ENCODE peak calls at places on chromosomes 13 and 19, in four cellular contexts. One of them, this sample, is unnamed.

GRCh38 chr19:31991984-31992655 is 353.3 kb upstream of the ZNF507 start:
- DNase-seq in lower leg skin: no peak
- DNase-seq in anterior cingulate cortex: no peak
- DNase-seq in HCEC 1CT: no peak
- DNase-seq in this sample: no peak

GRCh38 chr13:58300224-58300623 is 668.7 kb downstream of the PCDH17 start:
- DNase-seq in lower leg skin: no peak
- DNase-seq in anterior cingulate cortex: no peak
- DNase-seq in HCEC 1CT: no peak
- DNase-seq in this sample: no peak

GRCh38 chr13:91108315-91108714 is 239.2 kb upstream of the MIR17HG start:
- DNase-seq in lower leg skin: no peak
- DNase-seq in anterior cingulate cortex: no peak
- DNase-seq in HCEC 1CT: no peak
- DNase-seq in this sample: no peak

GRCh38 chr13:112859817-112860190 is 109.2 kb upstream of the MCF2L start:
- DNase-seq in lower leg skin: no peak
- DNase-seq in anterior cingulate cortex: no peak
- DNase-seq in HCEC 1CT: peak; percentile 22
- DNase-seq in this sample: peak; percentile 53

GRCh38 chr13:101795460-101795859 is 343.0 kb downstream of the ITGBL1 start:
- DNase-seq in lower leg skin: no peak
- DNase-seq in anterior cingulate cortex: no peak
- DNase-seq in HCEC 1CT: no peak
- DNase-seq in this sample: no peak

GRCh38 chr13:30132623-30133553 is 174.5 kb downstream of the KATNAL1 start:
- DNase-seq in lower leg skin: peak; percentile 97
- DNase-seq in anterior cingulate cortex: peak; percentile 96
- DNase-seq in HCEC 1CT: peak; percentile 82
- DNase-seq in this sample: peak; percentile 96

GRCh38 chr13:35716644-35717170 is 240.2 kb upstream of the MAB21L1 start:
- DNase-seq in lower leg skin: no peak
- DNase-seq in anterior cingulate cortex: no peak
- DNase-seq in HCEC 1CT: no peak
- DNase-seq in this sample: no peak

GRCh38 chr19:18193388-18194207 is 580 bp downstream of the MPV17L2 start:
- DNase-seq in lower leg skin: no peak
- DNase-seq in anterior cingulate cortex: no peak
- DNase-seq in HCEC 1CT: no peak
- DNase-seq in this sample: no peak

GRCh38 chr19:35751839-35752745 is 3.7 kb downstream of the LIN37 start:
- DNase-seq in lower leg skin: no peak
- DNase-seq in anterior cingulate cortex: no peak
- DNase-seq in HCEC 1CT: no peak
- DNase-seq in this sample: no peak

GRCh38 chr13:95226932-95227718 is 74.1 kb downstream of the ABCC4 start:
- DNase-seq in lower leg skin: no peak
- DNase-seq in anterior cingulate cortex: no peak
- DNase-seq in HCEC 1CT: no peak
- DNase-seq in this sample: no peak

GRCh38 chr13:32409561-32410440 is 18.1 kb downstream of the N4BP2L1 start:
- DNase-seq in lower leg skin: no peak
- DNase-seq in anterior cingulate cortex: peak; percentile 21
- DNase-seq in HCEC 1CT: no peak
- DNase-seq in this sample: no peak

GRCh38 chr19:29622191-29623070 is 16.3 kb downstream of the POP4 start:
- DNase-seq in lower leg skin: no peak
- DNase-seq in anterior cingulate cortex: peak; percentile 4
- DNase-seq in HCEC 1CT: no peak
- DNase-seq in this sample: no peak

GRCh38 chr13:36174923-36175322 is 39.4 kb downstream of the SOHLH2 start:
- DNase-seq in lower leg skin: no peak
- DNase-seq in anterior cingulate cortex: no peak
- DNase-seq in HCEC 1CT: no peak
- DNase-seq in this sample: no peak

GRCh38 chr13:23506821-23507210 is 63.4 kb upstream of the TNFRSF19 start:
- DNase-seq in lower leg skin: no peak
- DNase-seq in anterior cingulate cortex: no peak
- DNase-seq in HCEC 1CT: peak; percentile 40
- DNase-seq in this sample: no peak

GRCh38 chr13:80400164-80400767 is 59.3 kb upstream of the SPRY2 start:
- DNase-seq in lower leg skin: no peak
- DNase-seq in anterior cingulate cortex: no peak
- DNase-seq in HCEC 1CT: no peak
- DNase-seq in this sample: no peak

GRCh38 chr19:40803857-40804782 is 5.1 kb downstream of the EGLN2 start:
- DNase-seq in lower leg skin: no peak
- DNase-seq in anterior cingulate cortex: no peak
- DNase-seq in HCEC 1CT: no peak
- DNase-seq in this sample: no peak